ENCODE peak calls at places on chromosomes 1 and 21, in six cellular contexts. A is H9, D is trophoblast cell, G is neuronal stem cell, K is IMR-90, F is mesenchymal stem cell. X is an unnamed sample.

GRCh38 chr1:111961773-111962565 is 27.5 kb downstream of the KCND3 start:
- DNase-seq in K (no peak), A (no peak), G (no peak), D (no peak), F (no peak), X (no peak)

GRCh38 chr1:29306471-29307140 is 70.3 kb downstream of the PTPRU start:
- DNase-seq in G (no peak), F (no peak), K (no peak), D (no peak), A (no peak), X (no peak)

GRCh38 chr1:9626201-9626608 is 25.3 kb upstream of the PIK3CD start:
- DNase-seq in F (no peak), G (no peak), A (no peak), D (peak; percentile 90), K (no peak), X (peak; percentile 39)

GRCh38 chr1:110672001-110672752 is 2.6 kb downstream of the KCNA3 start:
- DNase-seq in K (peak; percentile 39), A (peak; percentile 38), G (peak; percentile 33), D (peak; percentile 5), F (no peak), X (no peak)

GRCh38 chr1:36735939-36736730 is 253.4 kb upstream of the CSF3R start:
- DNase-seq in G (no peak), A (no peak), K (no peak), D (no peak), F (no peak), X (no peak)

GRCh38 chr1:180842482-180842881 is 70.2 kb upstream of the KIAA1614 start:
- DNase-seq in A (no peak), G (no peak), F (no peak), D (no peak), K (no peak), X (no peak)

GRCh38 chr1:222788328-222789156 is 26.3 kb upstream of the DISP1 start:
- DNase-seq in D (no peak), G (no peak), F (no peak), A (no peak), K (no peak), X (no peak)

GRCh38 chr1:45004281-45004920 is 6.7 kb downstream of the HECTD3 start:
- DNase-seq in F (no peak), A (no peak), D (no peak), K (no peak), G (no peak), X (no peak)

GRCh38 chr1:110380667-110381283 is 10.1 kb downstream of the SLC16A4 start:
- DNase-seq in K (peak; percentile 94), F (peak; percentile 88), G (no peak), A (no peak), D (no peak), X (no peak)

GRCh38 chr1:230849451-230850194 is 18.7 kb downstream of the C1orf198 start:
- DNase-seq in F (peak; percentile 87), D (no peak), A (no peak), K (peak; percentile 95), G (no peak), X (no peak)

GRCh38 chr1:8349961-8350360 is 32.0 kb downstream of the SLC45A1 start:
- DNase-seq in A (no peak), F (no peak), K (no peak), G (no peak), D (no peak), X (no peak)

GRCh38 chr1:176656257-176656995 is 193.5 kb downstream of the PAPPA2 start:
- DNase-seq in K (peak; percentile 67), F (peak; percentile 71), D (peak; percentile 38), A (no peak), G (peak; percentile 21), X (no peak)

GRCh38 chr1:242784074-242784473 is 259.6 kb upstream of the PLD5 start:
- DNase-seq in D (no peak), F (no peak), K (no peak), G (peak; percentile 14), A (no peak), X (no peak)

GRCh38 chr1:3984586-3984985 is 84.5 kb upstream of the C1orf174 start:
- DNase-seq in G (no peak), K (no peak), A (no peak), F (no peak), D (no peak), X (no peak)
- H4K91ac ChIP-seq in G (no peak overlapping the region), K (no peak overlapping the region), A (no peak overlapping the region), F (no peak overlapping the region), D (no peak overlapping the region), X (no peak overlapping the region)

DNA sequence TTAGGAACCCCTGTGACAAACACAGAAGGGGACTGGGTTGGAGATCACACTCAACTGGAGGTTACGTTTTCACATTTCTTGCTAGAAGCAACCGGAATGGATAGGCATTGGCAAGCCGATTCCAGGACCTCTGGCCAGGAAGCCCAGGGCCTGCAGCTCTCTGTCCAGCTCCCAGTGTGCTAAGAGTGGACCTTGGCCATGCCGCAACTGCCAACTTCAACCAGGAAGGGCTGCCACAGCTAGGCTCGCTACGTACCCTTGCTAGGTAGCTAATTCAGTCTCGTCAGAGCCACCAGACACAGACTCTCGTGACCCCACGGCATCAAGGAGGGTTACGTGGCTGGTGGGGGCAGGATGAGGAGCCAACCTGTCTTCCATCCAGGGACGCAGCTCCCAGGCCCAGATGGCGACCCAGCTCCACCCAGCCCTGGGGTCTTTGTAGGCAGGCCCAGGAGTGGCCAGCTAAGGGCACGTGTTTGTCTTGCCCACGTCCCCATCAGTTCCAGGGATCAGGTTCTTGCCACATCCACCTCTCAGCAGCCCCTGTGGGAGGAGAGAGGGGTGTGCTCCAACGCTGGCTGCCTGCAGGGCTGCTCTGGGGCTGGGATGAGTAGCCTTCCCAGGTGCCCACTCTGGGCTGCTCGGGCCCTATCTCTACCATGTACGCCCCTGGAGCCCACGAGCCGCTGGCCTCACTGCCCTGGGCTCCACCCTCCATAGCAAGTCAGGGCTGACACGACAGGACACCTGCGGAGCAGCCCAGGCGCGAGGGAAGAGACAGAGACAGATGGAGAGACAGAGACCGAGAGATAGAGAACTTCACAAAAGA is 39.2 kb downstream of the UBE2G2 start:
- DNase-seq in G (no peak), K (no peak), D (no peak), A (no peak), F (no peak), X (no peak)
- H4K91ac ChIP-seq in G (no peak overlapping the region), K (no peak overlapping the region), D (no peak overlapping the region), A (no peak overlapping the region), F (no peak overlapping the region), X (peak overlapping the region; percentile 77)

GRCh38 chr1:239237912-239238311 is 148.5 kb upstream of the CHRM3 start:
- DNase-seq in K (no peak), G (no peak), F (no peak), A (peak; percentile 58), D (no peak), X (no peak)
- H4K91ac ChIP-seq in K (no peak overlapping the region), G (no peak overlapping the region), F (no peak overlapping the region), A (no peak overlapping the region), D (no peak overlapping the region), X (no peak overlapping the region)

GRCh38 chr1:156065871-156066270 is 4.9 kb downstream of the RAB25 start:
- DNase-seq in A (no peak), G (no peak), K (no peak), F (no peak), D (no peak), X (no peak)

GRCh38 chr1:156065212-156065611 is 4.3 kb downstream of the RAB25 start:
- DNase-seq in G (no peak), F (no peak), A (no peak), D (no peak), K (no peak), X (no peak)

GRCh38 chr1:156062189-156062588 is 1.2 kb downstream of the RAB25 start:
- DNase-seq in D (peak; percentile 44), G (no peak), F (peak; percentile 21), A (no peak), K (peak; percentile 36), X (no peak)

GRCh38 chr1:156063997-156064285 is 3.0 kb downstream of the RAB25 start:
- DNase-seq in A (no peak), G (no peak), K (peak; percentile 43), D (no peak), F (peak; percentile 58), X (no peak)

DNA sequence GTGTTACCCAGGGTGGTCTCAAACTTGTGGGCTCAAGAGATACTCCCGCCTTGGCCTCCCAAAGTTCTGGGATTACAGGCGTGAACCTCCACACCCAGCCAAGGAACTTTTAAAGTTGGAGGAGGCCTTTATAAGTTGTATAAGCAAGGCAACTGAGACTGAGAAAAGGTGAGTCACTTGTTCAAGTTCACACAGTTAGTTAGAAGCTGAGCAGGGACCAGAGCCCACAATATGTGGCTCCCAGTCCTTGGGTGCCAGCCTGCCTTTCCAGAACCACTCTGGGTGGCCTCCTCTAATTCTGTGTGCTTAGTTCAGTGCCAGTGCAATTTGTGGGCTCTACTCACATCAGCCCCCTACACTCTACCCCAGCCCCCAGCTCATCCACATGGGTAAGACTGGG is 3.7 kb downstream of the RAB25 start:
- DNase-seq in A (no peak), G (no peak), D (no peak), K (no peak), F (no peak), X (no peak)
- H4K91ac ChIP-seq in A (no peak overlapping the region), G (no peak overlapping the region), D (no peak overlapping the region), K (no peak overlapping the region), F (no peak overlapping the region), X (no peak overlapping the region)

GRCh38 chr1:215710340-215710971 is 143.4 kb downstream of the KCTD3 start:
- DNase-seq in G (peak; percentile 57), D (peak; percentile 19), F (peak; percentile 56), K (peak; percentile 69), A (peak; percentile 59), X (peak; percentile 51)
- H4K91ac ChIP-seq in G (no peak overlapping the region), D (no peak overlapping the region), F (no peak overlapping the region), K (no peak overlapping the region), A (no peak overlapping the region), X (no peak overlapping the region)

DNA sequence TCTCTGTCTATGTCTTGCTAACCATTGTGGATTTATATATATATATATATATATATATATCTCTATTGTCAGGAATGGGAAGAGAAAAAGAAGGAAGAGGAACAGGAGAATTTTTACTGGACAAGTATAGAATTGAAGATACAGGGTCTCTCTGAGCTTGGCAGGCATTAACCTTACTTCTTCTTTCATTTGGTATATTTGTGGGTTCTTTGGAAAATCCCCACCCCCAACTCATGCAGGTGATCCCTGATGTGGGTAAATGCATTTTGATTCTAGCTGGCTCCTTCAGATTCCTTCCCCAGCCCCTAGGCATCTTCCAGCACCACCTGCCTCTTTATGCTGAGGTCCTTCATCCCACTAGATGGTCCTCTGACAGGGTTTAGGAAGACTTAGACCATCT is 78.8 kb upstream of the TRABD2B start:
- DNase-seq in D (no peak), K (no peak), A (no peak), G (no peak), F (no peak), X (no peak)
- H4K91ac ChIP-seq in D (no peak overlapping the region), K (no peak overlapping the region), A (no peak overlapping the region), G (no peak overlapping the region), F (no peak overlapping the region), X (no peak overlapping the region)

GRCh38 chr1:92887465-92887864 is 55.6 kb downstream of the RPL5 start:
- DNase-seq in G (no peak), D (no peak), F (no peak), K (no peak), A (no peak), X (no peak)
- H4K91ac ChIP-seq in G (no peak overlapping the region), D (no peak overlapping the region), F (no peak overlapping the region), K (no peak overlapping the region), A (no peak overlapping the region), X (no peak overlapping the region)

GRCh38 chr1:167132306-167133010 is 38.6 kb downstream of the STYXL2 start:
- DNase-seq in D (no peak), A (no peak), G (no peak), F (no peak), K (no peak), X (no peak)
- H4K91ac ChIP-seq in D (no peak overlapping the region), A (no peak overlapping the region), G (no peak overlapping the region), F (no peak overlapping the region), K (no peak overlapping the region), X (no peak overlapping the region)